ENCODE peak calls at places on chromosome 19, in ten cellular contexts. Z is lung; I is thoracic aorta; J is mesenchymal stem cell; B is esophagus squamous epithelium; M is adrenal gland; S is colonic mucosa; X is uterus; R is effector memory CD4-positive, alpha-beta T cell; C is left lung. F is an unnamed sample. For H3K9me3, the result is how much of the 10 kb centered on the place peaks cover.

GRCh38 chr19:1756264-1756663 is 3.0 kb downstream of the ONECUT3 start:
- DNase-seq in Z (no peak), I (no peak), J (no peak), B (no peak), M (no peak), S (no peak), X (no peak), R (no peak), C (peak), F (no peak)

GRCh38 chr19:16042533-16043085 is 33.7 kb upstream of the TPM4 start:
- DNase-seq in Z (no peak), I (no peak), J (no peak), B (no peak), M (no peak), S (no peak), X (no peak), R (no peak), C (no peak), F (no peak)

GRCh38 chr19:30799854-30800755 is 427.9 kb downstream of the ZNF536 start:
- DNase-seq in Z (peak), I (no peak), J (peak), B (no peak), M (peak), S (peak), X (no peak), R (no peak), C (no peak), F (no peak)

GRCh38 chr19:42370068-42370520 is 20.0 kb downstream of the CNFN start:
- DNase-seq in Z (no peak), I (no peak), J (no peak), B (no peak), M (no peak), S (no peak), X (no peak), R (no peak), C (no peak), F (no peak)

GRCh38 chr19:46812898-46813569 is 24.6 kb upstream of the SLC1A5 start:
- DNase-seq in Z (peak), I (no peak), J (no peak), B (no peak), M (peak), S (no peak), X (no peak), R (no peak), C (peak), F (no peak)

GRCh38 chr19:40147693-40148347 is 43.4 kb upstream of the MAP3K10 start:
- DNase-seq in Z (no peak), I (no peak), J (peak), B (no peak), M (peak), S (no peak), X (no peak), R (no peak), C (no peak), F (peak)

GRCh38 chr19:48591021-48591420 is 15.5 kb upstream of the SPACA4 start:
- DNase-seq in Z (no peak), I (no peak), J (peak), B (no peak), M (no peak), S (no peak), X (no peak), R (no peak), C (no peak), F (no peak)

GRCh38 chr19:32675720-32676185 is at the start of gene RGS9BP:
- DNase-seq in Z (peak), I (peak), J (peak), B (no peak), M (peak), S (peak), X (peak), R (peak), C (peak), F (peak)

GRCh38 chr19:40610396-40611064 is 9.4 kb downstream of the LTBP4 start:
- DNase-seq in Z (no peak), I (no peak), J (no peak), B (no peak), M (peak), S (peak), X (no peak), R (peak), C (peak), F (no peak)

GRCh38 chr19:46603752-46604241 is 2.7 kb downstream of the CALM3 start:
- DNase-seq in Z (no peak), I (no peak), J (no peak), B (no peak), M (no peak), S (no peak), X (no peak), R (no peak), C (no peak), F (no peak)

GRCh38 chr19:18772620-18773587 is 18.2 kb downstream of the COMP start:
- DNase-seq in Z (no peak), I (no peak), J (no peak), B (no peak), M (no peak), S (no peak), X (no peak), R (no peak), C (no peak), F (no peak)

GRCh38 chr19:5336195-5336965 is 4.2 kb downstream of the PTPRS start:
- DNase-seq in Z (no peak), I (no peak), J (no peak), B (no peak), M (no peak), S (no peak), X (no peak), R (no peak), C (no peak), F (no peak)

GRCh38 chr19:1474011-1474764 is 4.8 kb downstream of the C19orf25 start:
- DNase-seq in Z (no peak), I (no peak), J (no peak), B (no peak), M (peak), S (no peak), X (no peak), R (no peak), C (no peak), F (no peak)

GRCh38 chr19:36030264-36031148 is 2.2 kb downstream of the CLIP3 start:
- DNase-seq in Z (no peak), I (no peak), J (no peak), B (no peak), M (no peak), S (no peak), X (no peak), R (no peak), C (no peak), F (no peak)

GRCh38 chr19:18417250-18418033 is 1.8 kb upstream of the SSBP4 start:
- DNase-seq in Z (no peak), I (no peak), J (peak), B (no peak), M (peak), S (peak), X (peak), R (no peak), C (peak), F (peak)

GRCh38 chr19:5246554-5247155 is 94.0 kb downstream of the PTPRS start:
- DNase-seq in Z (no peak), I (no peak), J (no peak), B (no peak), M (no peak), S (no peak), X (no peak), R (no peak), C (no peak), F (no peak)

GRCh38 chr19:51354742-51355148 is 11.4 kb downstream of the ETFB start:
- DNase-seq in Z (no peak), I (no peak), J (peak), B (no peak), M (no peak), S (no peak), X (no peak), R (no peak), C (no peak), F (no peak)

GRCh38 chr19:41427647-41428480 is 690 bp upstream of the B3GNT8 start:
- DNase-seq in Z (peak), I (no peak), J (no peak), B (no peak), M (peak), S (peak), X (peak), R (peak), C (peak), F (no peak)

GRCh38 chr19:13964776-13965175 is 12.5 kb downstream of the DCAF15 start:
- DNase-seq in Z (no peak), I (no peak), J (peak), B (no peak), M (no peak), S (no peak), X (no peak), R (no peak), C (no peak), F (no peak)

GRCh38 chr19:5827891-5828660 is 11.4 kb downstream of the FUT6 start:
- DNase-seq in Z (peak), I (peak), J (peak), B (peak), M (peak), S (peak), X (peak), R (peak), C (peak), F (peak)

GRCh38 chr19:41016488-41017071 is 25.5 kb downstream of the CYP2B6 start:
- DNase-seq in Z (no peak), I (no peak), J (no peak), B (no peak), M (no peak), S (no peak), X (no peak), R (no peak), C (no peak), F (no peak)

GRCh38 chr19:29260477-29261317 is 47.7 kb upstream of the UQCRFS1 start:
- DNase-seq in Z (no peak), I (no peak), J (no peak), B (no peak), M (peak), S (peak), X (no peak), R (no peak), C (no peak), F (no peak)

GRCh38 chr19:32642771-32643170 is 32.2 kb downstream of the ANKRD27 start:
- DNase-seq in Z (no peak), I (no peak), J (no peak), B (no peak), M (no peak), S (no peak), X (no peak), R (peak), C (no peak), F (no peak)

GRCh38 chr19:38617283-38617763 is 430 bp downstream of the MAP4K1 start:
- DNase-seq in Z (no peak), I (no peak), J (no peak), B (no peak), M (no peak), S (no peak), X (no peak), R (no peak), C (no peak), F (no peak)

GRCh38 chr19:54154603-54155345 is 4.7 kb downstream of the LENG1 start:
- DNase-seq in Z (no peak), I (no peak), J (no peak), B (no peak), M (no peak), S (no peak), X (no peak), R (no peak), C (no peak), F (no peak)

GRCh38 chr19:47240996-47241918 is 10.3 kb upstream of the BBC3 start:
- DNase-seq in Z (peak), I (peak), J (peak), B (no peak), M (peak), S (peak), X (peak), R (peak), C (peak), F (peak)

GRCh38 chr19:4083677-4084546 is 17.2 kb upstream of the ZBTB7A start:
- DNase-seq in Z (no peak), I (no peak), J (no peak), B (no peak), M (no peak), S (peak), X (no peak), R (no peak), C (no peak), F (peak)

GRCh38 chr19:7556696-7557315 is 21.3 kb downstream of the PNPLA6 start:
- DNase-seq in Z (no peak), I (no peak), J (no peak), B (no peak), M (no peak), S (no peak), X (no peak), R (no peak), C (no peak), F (no peak)

GRCh38 chr19:1650627-1651009 is 1.8 kb downstream of the TCF3 start:
- DNase-seq in Z (no peak), I (no peak), J (peak), B (no peak), M (no peak), S (no peak), X (no peak), R (no peak), C (peak), F (no peak)

GRCh38 chr19:6723108-6723618 is 2.7 kb upstream of the C3 start:
- DNase-seq in Z (peak), I (no peak), J (peak), B (no peak), M (peak), S (no peak), X (peak), R (no peak), C (peak), F (peak)

GRCh38 chr19:40605201-40605971 is 4.2 kb downstream of the LTBP4 start:
- DNase-seq in Z (peak), I (no peak), J (peak), B (no peak), M (peak), S (peak), X (peak), R (peak), C (peak), F (peak)

GRCh38 chr19:13055213-13056051 is 47.2 kb downstream of the LYL1 start:
- DNase-seq in Z (peak), I (peak), J (peak), B (no peak), M (peak), S (no peak), X (peak), R (no peak), C (peak), F (no peak)

GRCh38 chr19:47057328-47057727 is 8.9 kb upstream of the TMEM160 start:
- DNase-seq in Z (no peak), I (no peak), J (peak), B (no peak), M (no peak), S (no peak), X (no peak), R (no peak), C (no peak), F (no peak)

GRCh38 chr19:48999481-49000325 is 6.0 kb downstream of the RUVBL2 start:
- DNase-seq in Z (peak), I (no peak), J (peak), B (no peak), M (peak), S (peak), X (no peak), R (peak), C (no peak), F (peak)

GRCh38 chr19:38394488-38394887 is 6.0 kb downstream of the SPRED3 start:
- DNase-seq in Z (no peak), I (no peak), J (no peak), B (no peak), M (no peak), S (no peak), X (no peak), R (peak), C (no peak), F (no peak)

GRCh38 chr19:33649919-33650305 is 28.2 kb downstream of the CHST8 start:
- DNase-seq in Z (no peak), I (no peak), J (no peak), B (no peak), M (no peak), S (no peak), X (no peak), R (no peak), C (no peak), F (no peak)

GRCh38 chr19:8835877-8836276 is 3.7 kb downstream of the MBD3L1 start:
- DNase-seq in Z (no peak), I (no peak), J (no peak), B (no peak), M (no peak), S (no peak), X (no peak), R (no peak), C (no peak), F (no peak)

GRCh38 chr19:51476164-51476563 is 2.2 kb upstream of the CEACAM18 start:
- DNase-seq in Z (no peak), I (no peak), J (no peak), B (no peak), M (no peak), S (no peak), X (no peak), R (no peak), C (no peak), F (no peak)

DNA sequence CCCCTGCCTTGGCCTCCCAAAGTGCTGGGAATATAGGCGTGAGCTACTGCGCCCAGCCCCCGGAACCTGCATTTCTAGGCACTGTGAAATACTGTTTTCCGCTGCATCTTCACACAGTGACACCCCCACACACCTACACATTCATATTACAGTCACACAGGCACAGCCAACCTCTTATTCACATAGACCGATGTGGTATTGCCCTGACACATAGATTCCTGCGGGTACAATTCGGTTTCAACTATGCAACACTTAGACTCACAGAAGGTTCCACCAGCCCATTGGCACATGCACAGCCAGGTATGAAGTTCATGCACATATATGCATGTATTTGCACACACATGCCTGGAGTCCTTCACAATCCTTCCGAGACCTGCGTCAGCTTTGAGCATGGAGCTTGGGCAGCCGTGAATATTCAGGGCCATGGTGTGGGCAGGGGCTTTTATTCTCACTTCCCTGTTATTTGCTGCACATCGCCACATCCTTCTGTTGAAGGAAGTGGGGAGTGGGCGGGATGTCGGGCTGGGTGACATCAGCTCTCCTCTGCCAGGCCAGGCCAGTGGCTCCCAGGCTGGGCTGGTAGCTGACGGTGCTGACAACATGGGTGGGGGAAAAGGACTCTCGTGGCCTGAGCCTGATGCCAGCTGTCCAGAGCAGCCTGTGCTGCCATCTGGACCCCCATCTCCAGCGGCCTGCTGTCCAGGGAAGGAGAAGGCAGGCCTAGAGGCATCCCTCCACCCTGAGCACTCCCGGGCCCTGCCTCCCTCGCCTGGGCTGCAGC is 5.4 kb upstream of the CDC37 start:
- DNase-seq in Z (no peak), I (no peak), J (no peak), B (no peak), M (peak), S (no peak), X (no peak), R (no peak), C (peak), F (no peak)
- H3K9me3 ChIP-seq in Z (under half), I (under half), J (under half), B (under half), M (under half), S (under half), X (under half), R (under half), C (under half), F (under half)

DNA sequence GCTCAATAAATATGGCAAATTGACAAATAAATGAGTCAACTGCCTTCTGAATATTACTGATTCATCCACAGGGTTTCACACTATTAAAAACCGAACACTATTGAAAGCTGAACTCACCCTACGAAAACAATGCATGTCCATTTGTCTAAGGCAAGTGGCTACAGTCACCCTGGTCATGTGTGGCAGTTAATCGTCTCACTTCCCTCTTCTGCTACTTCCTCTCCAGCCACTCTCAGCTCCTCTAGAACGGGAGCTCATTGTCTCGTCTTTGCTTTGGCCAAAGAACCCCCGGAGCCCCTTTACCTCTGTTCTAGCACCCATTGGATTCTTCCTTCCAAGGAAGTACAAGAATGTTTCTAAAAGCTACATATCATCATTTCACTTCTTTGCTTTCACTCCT is 74.4 kb upstream of the ZNF599 start:
- DNase-seq in Z (no peak), I (no peak), J (no peak), B (no peak), M (no peak), S (no peak), X (no peak), R (no peak), C (no peak), F (no peak)
- H3K9me3 ChIP-seq in Z (under half), I (under half), J (under half), B (under half), M (under half), S (under half), X (under half), R (under half), C (under half), F (under half)

GRCh38 chr19:57941593-57941992 is 5.9 kb downstream of the ZNF256 start:
- DNase-seq in Z (no peak), I (no peak), J (no peak), B (no peak), M (no peak), S (no peak), X (no peak), R (no peak), C (no peak), F (no peak)
- H3K9me3 ChIP-seq in Z (under half), I (half or more), J (under half), B (half or more), M (under half), S (under half), X (under half), R (half or more), C (under half), F (half or more)

GRCh38 chr19:55912916-55913315 is 19.2 kb downstream of the NLRP13 start:
- DNase-seq in Z (no peak), I (no peak), J (no peak), B (no peak), M (no peak), S (no peak), X (no peak), R (no peak), C (no peak), F (no peak)
- H3K9me3 ChIP-seq in Z (under half), I (under half), J (under half), B (under half), M (under half), S (under half), X (under half), R (under half), C (under half), F (under half)

GRCh38 chr19:17302391-17303166 is 646 bp downstream of the ABHD8 start:
- DNase-seq in Z (no peak), I (no peak), J (no peak), B (no peak), M (no peak), S (no peak), X (peak), R (no peak), C (no peak), F (no peak)

GRCh38 chr19:17304386-17305047 is 1.2 kb upstream of the MRPL34 start:
- DNase-seq in Z (peak), I (no peak), J (no peak), B (no peak), M (peak), S (no peak), X (peak), R (no peak), C (no peak), F (no peak)

GRCh38 chr19:17303167-17303939 is at the start of gene ABHD8:
- DNase-seq in Z (peak), I (peak), J (peak), B (peak), M (peak), S (peak), X (peak), R (peak), C (peak), F (peak)

GRCh38 chr19:17303940-17304267 is 679 bp upstream of the ABHD8 start:
- DNase-seq in Z (peak), I (no peak), J (no peak), B (no peak), M (peak), S (no peak), X (peak), R (no peak), C (no peak), F (no peak)

GRCh38 chr19:17300992-17301585 is 2.1 kb downstream of the ABHD8 start:
- DNase-seq in Z (no peak), I (no peak), J (no peak), B (no peak), M (no peak), S (no peak), X (no peak), R (no peak), C (no peak), F (no peak)
- H3K9me3 ChIP-seq in Z (under half), I (under half), J (under half), B (under half), M (under half), S (under half), X (under half), R (under half), C (under half), F (under half)